ENCODE peak calls at places on chromosomes 4 and X, in five cellular contexts. O is CD8-positive, alpha-beta T cell; J is epithelial cell of esophagus; A is NCI-H510A treated with DMSO at 0.1 percent for 48 hours; B is lower lobe of right lung. R is an unnamed sample.
A peak's percentile ranks its signal among the peaks of the same experiment; 100 is the strongest.

GRCh38 chr4:153223935-153224334 is 19.7 kb downstream of the TRIM2 start:
- DNase-seq in A (peak; percentile 27), B (no peak), O (no peak), J (peak; percentile 67), R (no peak)

GRCh38 chr4:58561170-58561569 is 1451.0 kb upstream of the IGFBP7 start:
- DNase-seq in O (no peak), B (no peak), J (no peak), A (no peak), R (no peak)

GRCh38 chrX:147911192-147912022 is at the start of gene FMR1:
- DNase-seq in J (peak; percentile 88), A (peak; percentile 86), O (peak; percentile 91), B (peak; percentile 95), R (peak; percentile 89)

GRCh38 chrX:72262077-72262476 is 15.0 kb downstream of the RPS4X start:
- DNase-seq in O (no peak), J (no peak), B (no peak), A (peak; percentile 20), R (no peak)

GRCh38 chr4:89254847-89255246 is 52.8 kb downstream of the GPRIN3 start:
- DNase-seq in O (peak; percentile 35), J (peak; percentile 46), B (no peak), A (peak; percentile 3), R (peak; percentile 16)

GRCh38 chrX:153645921-153646481 is 1.0 kb upstream of the DUSP9 start:
- DNase-seq in B (peak; percentile 3), A (no peak), J (peak; percentile 44), O (no peak), R (no peak)

GRCh38 chrX:133473451-133473850 is 58.2 kb upstream of the GPC4 start:
- DNase-seq in B (no peak), O (no peak), A (no peak), J (peak; percentile 5), R (no peak)

GRCh38 chrX:88136328-88136727 is 610.7 kb upstream of the CPXCR1 start:
- DNase-seq in B (no peak), O (no peak), J (no peak), A (no peak), R (no peak)

GRCh38 chr4:54516556-54517215 is 141.1 kb upstream of the KIT start:
- DNase-seq in J (peak; percentile 24), O (no peak), A (no peak), B (no peak), R (no peak)

GRCh38 chr4:94974773-94975172 is 217.0 kb downstream of the BMPR1B start:
- DNase-seq in J (peak; percentile 59), B (no peak), O (no peak), A (no peak), R (no peak)

GRCh38 chrX:50470103-50471031 is at the start of gene DGKK:
- DNase-seq in O (no peak), J (no peak), B (no peak), A (no peak), R (no peak)

GRCh38 chr4:140052050-140052449 is 101.9 kb downstream of the MAML3 start:
- DNase-seq in B (peak; percentile 58), A (no peak), J (peak; percentile 51), O (no peak), R (peak; percentile 6)

GRCh38 chr4:54213812-54214211 is 15.3 kb upstream of the PDGFRA start:
- DNase-seq in J (peak; percentile 81), A (no peak), B (no peak), O (no peak), R (no peak)

GRCh38 chr4:185142563-185142910 is 529 bp upstream of the SLC25A4 start:
- DNase-seq in J (peak; percentile 24), B (no peak), A (peak; percentile 35), O (no peak), R (no peak)

GRCh38 chr4:173367946-173368345 is 2.8 kb upstream of the SAP30 start:
- DNase-seq in A (no peak), B (no peak), J (peak; percentile 55), O (no peak), R (no peak)

GRCh38 chrX:148784859-148785655 is 284.6 kb downstream of the AFF2 start:
- DNase-seq in B (no peak), J (no peak), O (no peak), A (no peak), R (no peak)

GRCh38 chr4:55866290-55866907 is 13.0 kb downstream of the EXOC1 start:
- DNase-seq in J (peak; percentile 94), O (no peak), B (no peak), A (no peak), R (no peak)

GRCh38 chr4:8230891-8231290 is 31.8 kb downstream of the SH3TC1 start:
- DNase-seq in B (no peak), A (no peak), J (no peak), O (no peak), R (no peak)

GRCh38 chrX:29690061-29690460 is 525.3 kb upstream of the MAGEB2 start:
- DNase-seq in A (no peak), O (no peak), J (peak; percentile 0), B (no peak), R (no peak)

GRCh38 chrX:69361286-69361926 is 142.7 kb upstream of the NALF2 start:
- DNase-seq in O (no peak), J (peak; percentile 30), B (no peak), A (no peak), R (no peak)

GRCh38 chr4:40212674-40213504 is 16.1 kb downstream of the RHOH start:
- DNase-seq in J (no peak), A (no peak), B (no peak), O (no peak), R (no peak)

GRCh38 chr4:148017801-148018200 is 285.9 kb downstream of the ARHGAP10 start:
- DNase-seq in A (no peak), B (no peak), J (peak; percentile 10), O (no peak), R (no peak)

GRCh38 chrX:72245461-72246089 is 6.7 kb upstream of the ERCC6L start:
- DNase-seq in A (peak; percentile 68), O (peak; percentile 10), B (peak; percentile 48), J (peak; percentile 55), R (peak; percentile 28)

GRCh38 chr4:92634891-92635290 is 331.1 kb downstream of the GRID2 start:
- DNase-seq in J (no peak), O (no peak), A (no peak), B (no peak), R (no peak)

GRCh38 chr4:67483868-67484602 is 61.3 kb downstream of the CENPC start:
- DNase-seq in J (no peak), A (no peak), B (no peak), O (no peak), R (no peak)

GRCh38 chr4:46146993-46147392 is 23.1 kb upstream of the GABRG1 start:
- DNase-seq in O (no peak), A (no peak), B (no peak), J (peak; percentile 39), R (no peak)

GRCh38 chr4:42750091-42750490 is 93.2 kb upstream of the ATP8A1 start:
- DNase-seq in A (no peak), O (no peak), J (no peak), B (no peak), R (peak; percentile 24)

R was measured in effector CD4-positive, alpha-beta T cell.